ENCODE peak calls at places on chromosomes 2 and 18, in five cellular contexts. R is GM20000; K is HT-29; E is mesothelial cell of epicardium; M is stimulated activated CD4-positive, alpha-beta T cell treated with anti-CD3 and anti-CD28 coated beads, Interleukin-2, amount 100 ng/mL, for 24 hours. P is an unnamed sample.

GRCh38 chr2:204669386-204669785 is 124.1 kb downstream of the PARD3B start:
- DNase-seq in R (no peak), K (no peak), E (no peak), M (no peak), P (no peak)

GRCh38 chr18:12885500-12885899 is 1.5 kb upstream of the PTPN2 start:
- DNase-seq in R (no peak), K (no peak), E (no peak), M (no peak), P (no peak)

GRCh38 chr2:65443509-65444200 is 11.3 kb upstream of the SPRED2 start:
- DNase-seq in R (no peak), K (no peak), E (no peak), M (no peak), P (no peak)

GRCh38 chr2:221570321-221571107 is 1.6 kb downstream of the EPHA4 start:
- DNase-seq in R (no peak), K (no peak), E (no peak), M (peak), P (peak)

GRCh38 chr2:1651131-1652066 is 92.9 kb downstream of the PXDN start:
- DNase-seq in R (no peak), K (no peak), E (no peak), M (no peak), P (no peak)

GRCh38 chr2:5290911-5291546 is 401.2 kb upstream of the SOX11 start:
- DNase-seq in R (no peak), K (peak), E (no peak), M (no peak), P (no peak)

GRCh38 chr2:64594563-64594989 is 59.1 kb downstream of the SERTAD2 start:
- DNase-seq in R (no peak), K (no peak), E (no peak), M (no peak), P (no peak)

GRCh38 chr2:10895231-10895630 is 16.5 kb upstream of the KCNF1 start:
- DNase-seq in R (no peak), K (no peak), E (no peak), M (no peak), P (no peak)

GRCh38 chr2:129885735-129886134 is 93.7 kb upstream of the RAB6C start:
- DNase-seq in R (no peak), K (no peak), E (no peak), M (no peak), P (peak)

GRCh38 chr2:32671885-32672519 is 44.2 kb downstream of the TTC27 start:
- DNase-seq in R (no peak), K (no peak), E (no peak), M (no peak), P (no peak)

GRCh38 chr2:157747695-157748370 is 119.2 kb upstream of the ACVR1C start:
- DNase-seq in R (no peak), K (no peak), E (no peak), M (no peak), P (no peak)